ENCODE peak calls at places on chromosomes 5 and 9, in seven cellular contexts. J, V, S, I, O, Z and C are unnamed samples.

GRCh38 chr5:119179857-119180641 is 109.2 kb downstream of the DMXL1 start:
- DNase-seq in S (no peak), V (no peak), J (no peak), O (no peak), Z (no peak), I (peak; percentile 15), C (no peak)

GRCh38 chr9:96720435-96720834 is 57.5 kb downstream of the ZNF510 start:
- DNase-seq in J (no peak), O (no peak), V (no peak), Z (no peak), I (no peak), S (no peak), C (no peak)

GRCh38 chr5:172078027-172078426 is 71.6 kb upstream of the FBXW11 start:
- DNase-seq in V (no peak), O (no peak), I (no peak), J (no peak), S (peak; percentile 66), Z (no peak), C (no peak)

GRCh38 chr9:114346146-114346545 is 16.5 kb downstream of the ORM2 start:
- DNase-seq in S (no peak), J (no peak), V (no peak), I (no peak), O (no peak), Z (no peak), C (no peak)

GRCh38 chr9:136564379-136564988 is 18.6 kb upstream of the NOTCH1 start:
- DNase-seq in Z (no peak), I (no peak), S (peak; percentile 51), V (peak; percentile 83), O (no peak), J (no peak), C (no peak)

GRCh38 chr5:132495063-132495671 is 4.6 kb upstream of the IRF1 start:
- DNase-seq in V (no peak), Z (no peak), S (peak; percentile 10), O (no peak), I (no peak), J (peak; percentile 3), C (peak; percentile 8)

GRCh38 chr9:89674667-89675402 is 70.0 kb downstream of the GADD45G start:
- DNase-seq in J (no peak), O (no peak), I (no peak), Z (no peak), V (no peak), S (no peak), C (no peak)

GRCh38 chr5:133142782-133143181 is 91.0 kb downstream of the HSPA4 start:
- DNase-seq in S (no peak), I (no peak), Z (no peak), J (no peak), V (no peak), O (no peak), C (no peak)

GRCh38 chr5:56607074-56607473 is 208.3 kb upstream of the MAP3K1 start:
- DNase-seq in S (no peak), J (no peak), O (no peak), I (no peak), Z (no peak), V (no peak), C (no peak)

GRCh38 chr5:92500752-92501151 is 1080.3 kb downstream of the NR2F1-AS1 start:
- DNase-seq in O (no peak), I (no peak), Z (no peak), J (no peak), V (no peak), S (no peak), C (no peak)

GRCh38 chr9:127555830-127556820 is 56.0 kb upstream of the STXBP1 start:
- DNase-seq in O (peak; percentile 44), S (peak; percentile 79), I (peak; percentile 99), J (no peak), V (peak; percentile 98), Z (peak; percentile 12), C (peak; percentile 50)

GRCh38 chr5:93307557-93307956 is 273.5 kb downstream of the NR2F1-AS1 start:
- DNase-seq in Z (no peak), J (no peak), O (no peak), V (no peak), I (peak; percentile 52), S (no peak), C (no peak)